ENCODE peak calls at places on chromosome 5, in eight cellular contexts. T, S, I, P, B, Z, F and V are unnamed samples. For H3K36me3, the result is how much of the 10 kb centered on the place peaks cover.

GRCh38 chr5:140273401-140273877 is 29.5 kb downstream of the PFDN1 start:
- DNase-seq in F (no peak), I (no peak), T (no peak), Z (no peak), B (no peak), P (no peak), S (no peak), V (peak)

GRCh38 chr5:42953061-42953460 is 87.1 kb downstream of the ANXA2R start:
- DNase-seq in I (no peak), B (no peak), F (no peak), S (no peak), T (no peak), Z (no peak), P (no peak), V (no peak)

GRCh38 chr5:116600876-116601275 is 26.3 kb upstream of the SEMA6A start:
- DNase-seq in B (no peak), S (no peak), Z (no peak), T (no peak), I (peak), F (no peak), P (no peak), V (no peak)

GRCh38 chr5:132445640-132445923 is 45.0 kb downstream of the IRF1 start:
- DNase-seq in T (no peak), Z (no peak), S (no peak), B (no peak), F (no peak), P (no peak), I (no peak), V (no peak)

GRCh38 chr5:40689442-40689841 is 9.7 kb downstream of the PTGER4 start:
- DNase-seq in I (peak), T (no peak), P (no peak), Z (peak), B (peak), S (no peak), F (no peak), V (no peak)

GRCh38 chr5:131277875-131278795 is 14.3 kb downstream of the CDC42SE2 start:
- DNase-seq in S (no peak), B (no peak), T (no peak), Z (no peak), P (no peak), I (peak), F (no peak), V (no peak)

GRCh38 chr5:102807878-102808502 is 52.9 kb downstream of the PAM start:
- DNase-seq in P (no peak), T (no peak), Z (no peak), B (peak), F (no peak), I (no peak), S (no peak), V (no peak)

GRCh38 chr5:175230299-175230698 is 213.7 kb downstream of the DRD1 start:
- DNase-seq in B (no peak), S (no peak), F (no peak), Z (no peak), P (no peak), T (no peak), I (peak), V (no peak)

GRCh38 chr5:172114875-172115422 is 73.1 kb downstream of the STK10 start:
- DNase-seq in S (peak), Z (no peak), I (no peak), F (peak), P (no peak), B (no peak), T (no peak), V (peak)

GRCh38 chr5:145925803-145926202 is 10.6 kb upstream of the SH3RF2 start:
- DNase-seq in F (no peak), I (peak), P (no peak), S (no peak), B (peak), Z (no peak), T (no peak), V (no peak)

GRCh38 chr5:5420251-5420650 is 2.2 kb upstream of the ICE1 start:
- DNase-seq in S (no peak), P (no peak), I (no peak), T (no peak), Z (no peak), B (no peak), F (no peak), V (no peak)

GRCh38 chr5:139462582-139463276 is at the start of gene ECSCR:
- DNase-seq in S (no peak), T (no peak), B (peak), I (no peak), F (no peak), P (no peak), Z (peak), V (no peak)

GRCh38 chr5:16489322-16489791 is 23.8 kb upstream of the ZNF622 start:
- DNase-seq in I (peak), F (peak), B (peak), P (peak), Z (no peak), T (no peak), S (no peak), V (no peak)

GRCh38 chr5:36054646-36055045 is 12.0 kb downstream of the UGT3A2 start:
- DNase-seq in Z (no peak), I (no peak), S (no peak), F (no peak), T (no peak), P (no peak), B (no peak), V (no peak)

GRCh38 chr5:143334903-143335302 is 68.6 kb downstream of the NR3C1 start:
- DNase-seq in S (no peak), B (no peak), T (no peak), P (no peak), I (no peak), F (no peak), Z (no peak), V (no peak)

DNA sequence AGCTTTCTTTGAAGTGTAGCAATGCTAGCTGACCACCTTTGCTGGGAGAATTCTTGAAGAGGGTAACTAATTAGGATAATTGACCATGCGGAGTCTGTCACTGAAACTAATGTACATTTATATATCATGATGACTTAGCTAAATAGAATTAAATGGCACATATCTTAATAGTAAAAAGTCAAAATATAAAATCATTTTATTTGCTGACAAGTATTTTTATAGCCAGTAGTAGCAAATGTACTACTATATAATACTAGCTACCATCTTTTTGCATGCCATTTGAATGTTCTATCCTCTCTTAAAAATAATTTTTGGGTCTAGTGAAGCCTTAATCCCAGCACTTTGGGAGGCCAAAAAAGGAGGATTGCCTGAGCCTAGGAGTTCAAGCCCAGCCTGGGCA is 605.8 kb upstream of the COX7C start:
- DNase-seq in B (no peak), F (no peak), S (no peak), I (no peak), T (no peak), Z (no peak), P (no peak), V (no peak)
- H3K36me3 ChIP-seq in B (under half), F (under half), S (under half), I (under half), T (under half), Z (under half), P (under half), V (under half)

GRCh38 chr5:180648658-180649296 is 623 bp downstream of the FLT4 start:
- DNase-seq in T (no peak), P (no peak), Z (no peak), I (no peak), B (no peak), S (peak), F (no peak), V (no peak)
- H3K36me3 ChIP-seq in T (under half), P (under half), Z (under half), I (under half), B (under half), S (under half), F (under half), V (under half)

GRCh38 chr5:7878381-7878873 is 9.5 kb downstream of the MTRR start:
- DNase-seq in T (no peak), S (no peak), F (no peak), Z (no peak), B (peak), P (no peak), I (peak), V (no peak)
- H3K36me3 ChIP-seq in T (under half), S (half or more), F (under half), Z (under half), B (half or more), P (under half), I (under half), V (half or more)

GRCh38 chr5:1331861-1332405 is 13.0 kb downstream of the CLPTM1L start:
- DNase-seq in P (no peak), S (no peak), Z (no peak), F (no peak), T (no peak), B (no peak), I (no peak), V (no peak)
- H3K36me3 ChIP-seq in P (under half), S (half or more), Z (under half), F (under half), T (under half), B (under half), I (under half), V (half or more)

GRCh38 chr5:126913316-126913715 is 117.0 kb downstream of the MARCHF3 start:
- DNase-seq in S (no peak), I (no peak), T (no peak), F (no peak), P (no peak), B (peak), Z (no peak), V (no peak)

GRCh38 chr5:126914813-126915436 is 115.4 kb downstream of the MARCHF3 start:
- DNase-seq in P (no peak), S (no peak), B (no peak), Z (no peak), I (no peak), T (no peak), F (no peak), V (no peak)

GRCh38 chr5:126909856-126910255 is 120.5 kb downstream of the MARCHF3 start:
- DNase-seq in T (no peak), F (no peak), S (no peak), Z (no peak), B (no peak), I (no peak), P (no peak), V (no peak)

GRCh38 chr5:126915496-126915895 is 114.9 kb downstream of the MARCHF3 start:
- DNase-seq in F (no peak), Z (no peak), T (no peak), B (no peak), I (no peak), S (no peak), P (no peak), V (no peak)

DNA sequence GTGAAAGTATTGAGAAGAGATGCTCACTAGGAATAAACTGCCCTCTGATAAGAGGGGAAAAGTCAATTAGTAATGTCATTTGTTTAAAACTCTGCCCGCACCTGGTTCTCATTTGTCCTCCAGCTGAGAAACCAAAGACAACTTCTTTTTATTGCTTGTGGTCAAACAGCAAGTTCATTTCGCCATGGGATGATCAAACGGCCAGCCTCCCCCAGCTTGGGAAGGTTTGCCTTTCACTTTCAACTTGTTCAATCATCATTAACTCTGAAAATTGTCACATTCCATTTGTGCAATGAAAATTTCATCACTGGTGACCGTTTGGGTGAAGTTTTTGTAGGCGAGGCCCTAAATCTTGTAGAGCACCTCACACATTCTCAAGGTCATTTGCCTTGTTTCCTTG is 117.8 kb downstream of the MARCHF3 start:
- DNase-seq in I (no peak), P (no peak), S (no peak), T (no peak), Z (no peak), B (no peak), F (no peak), V (no peak)
- H3K36me3 ChIP-seq in I (under half), P (under half), S (under half), T (under half), Z (under half), B (under half), F (under half), V (under half)

DNA sequence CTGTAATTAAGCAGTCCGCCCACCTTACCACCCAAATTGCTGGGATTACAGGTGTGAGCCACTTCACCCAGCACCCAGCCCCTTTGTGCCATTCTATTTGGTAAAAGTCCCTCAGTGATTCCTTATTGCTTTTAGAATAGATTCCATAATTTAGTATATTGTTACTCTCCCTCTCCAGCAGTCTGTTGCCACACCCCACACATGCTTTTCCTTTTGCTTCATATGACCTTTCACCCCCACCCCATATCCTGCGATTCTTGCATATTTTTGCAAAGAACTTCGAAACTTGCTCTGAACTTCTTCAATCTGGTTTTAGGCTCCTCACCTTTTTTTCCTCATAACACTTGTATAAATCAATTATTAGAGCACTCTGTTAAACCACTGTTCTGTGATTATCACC is 100.2 kb downstream of the MTREX start:
- DNase-seq in F (no peak), Z (no peak), P (no peak), S (no peak), B (no peak), T (no peak), I (no peak), V (no peak)
- H3K36me3 ChIP-seq in F (under half), Z (under half), P (under half), S (under half), B (under half), T (under half), I (under half), V (half or more)